ENCODE peak calls at places on chromosome 17, in nine cellular contexts. X, M, G, C, H, T, Q, P and F are unnamed samples.

GRCh38 chr17:43410557-43411368 is 12.0 kb downstream of the ARL4D start:
- DNase-seq in P (no peak), T (no peak), H (no peak), G (no peak), M (peak; percentile 50), C (no peak), X (no peak), Q (no peak), F (no peak)

GRCh38 chr17:82497483-82498405 is 21.8 kb upstream of the FOXK2 start:
- DNase-seq in C (peak; percentile 76), M (peak; percentile 67), T (peak; percentile 27), X (peak; percentile 35), H (no peak), G (peak; percentile 59), P (no peak), Q (peak; percentile 56), F (peak; percentile 73)

GRCh38 chr17:1647802-1648581 is 1.7 kb downstream of the RILP start:
- DNase-seq in Q (no peak), X (no peak), P (no peak), C (peak; percentile 69), G (peak; percentile 83), H (peak; percentile 12), M (peak; percentile 49), T (peak; percentile 37), F (no peak)

GRCh38 chr17:57555636-57556175 is 189.4 kb downstream of the CCDC182 start:
- DNase-seq in C (no peak), H (no peak), X (no peak), T (peak; percentile 28), Q (no peak), P (no peak), G (no peak), M (no peak), F (peak; percentile 53)

GRCh38 chr17:36149296-36149820 is 27.1 kb downstream of the TBC1D3B start:
- DNase-seq in P (no peak), G (no peak), M (peak; percentile 71), T (no peak), C (no peak), X (peak; percentile 31), Q (no peak), H (no peak), F (no peak)

GRCh38 chr17:40952169-40952568 is 14.6 kb downstream of the KRT39 start:
- DNase-seq in C (no peak), X (no peak), Q (no peak), H (no peak), G (no peak), P (no peak), T (no peak), M (no peak), F (no peak)

GRCh38 chr17:50133769-50134099 is 3.8 kb upstream of the SAMD14 start:
- DNase-seq in X (no peak), Q (no peak), M (peak; percentile 39), P (no peak), H (no peak), T (no peak), C (no peak), G (peak; percentile 46), F (no peak)

GRCh38 chr17:79323556-79323955 is 248.9 kb downstream of the ENGASE start:
- DNase-seq in T (no peak), X (no peak), M (no peak), C (no peak), G (no peak), H (no peak), P (no peak), Q (no peak), F (no peak)

GRCh38 chr17:2965621-2966275 is 97.7 kb downstream of the OR1D5 start:
- DNase-seq in G (no peak), H (peak; percentile 38), C (no peak), T (peak; percentile 71), Q (no peak), M (peak; percentile 85), X (peak; percentile 56), P (peak; percentile 72), F (no peak)

GRCh38 chr17:79915850-79916430 is 76.7 kb upstream of the CBX4 start:
- DNase-seq in C (peak; percentile 63), M (peak; percentile 55), Q (no peak), X (peak; percentile 91), H (peak; percentile 72), T (peak; percentile 80), P (no peak), G (peak; percentile 77), F (peak; percentile 51)

GRCh38 chr17:50331085-50331791 is 14.7 kb upstream of the XYLT2 start:
- DNase-seq in X (no peak), M (peak; percentile 93), Q (no peak), G (no peak), H (no peak), T (peak; percentile 97), P (no peak), C (no peak), F (no peak)

GRCh38 chr17:8499614-8500013 is 63.9 kb downstream of the NDEL1 start:
- DNase-seq in C (no peak), T (no peak), X (no peak), H (no peak), G (no peak), P (no peak), Q (no peak), M (no peak), F (no peak)

GRCh38 chr17:4592240-4593005 is 8.1 kb downstream of the SMTNL2 start:
- DNase-seq in H (no peak), G (no peak), C (no peak), M (no peak), X (no peak), Q (no peak), P (no peak), T (no peak), F (no peak)

GRCh38 chr17:73901249-73901648 is 257.0 kb upstream of the SDK2 start:
- DNase-seq in C (no peak), P (no peak), H (no peak), Q (no peak), T (no peak), M (no peak), X (no peak), G (no peak), F (no peak)

GRCh38 chr17:44502598-44503079 is 567 bp downstream of the GPATCH8 start:
- DNase-seq in T (peak; percentile 38), G (no peak), C (peak; percentile 16), M (peak; percentile 48), Q (no peak), X (peak; percentile 34), H (no peak), P (no peak), F (peak; percentile 21)

GRCh38 chr17:21021208-21021803 is 21.5 kb downstream of the USP22 start:
- DNase-seq in G (no peak), X (no peak), C (no peak), M (no peak), Q (no peak), H (no peak), T (no peak), P (no peak), F (no peak)
- TF ChIP-seq EZH2phosphoT487 in G (no peak), X (no peak), C (no peak), M (no peak), Q (no peak), H (no peak), T (no peak), P (no peak), F (no peak)

DNA sequence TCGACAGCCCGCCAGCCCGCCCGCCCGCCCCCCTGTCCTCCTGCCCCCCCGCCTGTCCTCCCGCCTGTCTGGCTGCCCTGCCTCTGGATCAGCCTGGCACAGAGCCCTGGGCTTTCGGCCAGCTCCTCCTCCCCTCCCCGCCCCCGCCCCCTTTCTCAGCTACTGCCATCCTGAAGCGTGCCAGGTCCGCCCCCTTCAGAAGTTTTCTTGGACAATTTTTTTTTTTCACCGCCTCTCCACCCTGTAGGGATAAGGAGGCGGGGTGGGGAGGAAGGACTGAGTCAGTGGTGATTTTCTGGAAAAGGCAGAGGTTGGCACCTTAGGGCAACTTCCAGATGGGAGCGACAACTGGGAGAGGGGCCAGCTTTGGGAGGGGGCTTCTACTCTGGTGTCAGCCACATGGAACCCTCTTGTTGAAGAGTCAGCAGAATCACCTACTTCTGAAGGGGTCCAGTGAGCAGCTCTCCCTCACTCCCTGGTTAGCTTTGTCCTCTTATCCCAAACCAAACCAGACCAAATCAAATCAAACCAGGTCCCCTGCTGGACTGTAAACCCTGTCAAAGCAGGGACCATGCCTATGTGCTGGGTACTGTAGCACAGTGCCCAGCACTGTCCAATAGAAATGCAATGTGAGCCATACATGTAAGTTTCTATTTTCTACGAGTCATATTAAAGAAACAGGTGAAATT is 19.7 kb downstream of the IGF2BP1 start:
- DNase-seq in X (peak; percentile 85), P (peak; percentile 73), M (peak; percentile 90), H (peak; percentile 76), G (no peak), Q (no peak), C (no peak), T (peak; percentile 89), F (no peak)
- H3K4me1 ChIP-seq in X (peaks cover 91% of the 10 kb centered on the region), P (peaks cover 10% of the 10 kb centered on the region), M (peaks cover 28% of the 10 kb centered on the region), H (peaks cover 29% of the 10 kb centered on the region), G (peaks cover 81% of the 10 kb centered on the region), Q (no peaks in the 10 kb centered on the region), C (peaks cover 82% of the 10 kb centered on the region), T (peaks cover 12% of the 10 kb centered on the region), F (no peaks in the 10 kb centered on the region)

GRCh38 chr17:66214893-66215528 is 14.2 kb downstream of the APOH start:
- DNase-seq in C (no peak), G (no peak), H (no peak), X (no peak), T (no peak), M (no peak), P (no peak), Q (no peak), F (no peak)
- TF ChIP-seq EZH2phosphoT487 in C (no peak), G (no peak), H (no peak), X (no peak), T (no peak), M (no peak), P (no peak), Q (no peak), F (no peak)

DNA sequence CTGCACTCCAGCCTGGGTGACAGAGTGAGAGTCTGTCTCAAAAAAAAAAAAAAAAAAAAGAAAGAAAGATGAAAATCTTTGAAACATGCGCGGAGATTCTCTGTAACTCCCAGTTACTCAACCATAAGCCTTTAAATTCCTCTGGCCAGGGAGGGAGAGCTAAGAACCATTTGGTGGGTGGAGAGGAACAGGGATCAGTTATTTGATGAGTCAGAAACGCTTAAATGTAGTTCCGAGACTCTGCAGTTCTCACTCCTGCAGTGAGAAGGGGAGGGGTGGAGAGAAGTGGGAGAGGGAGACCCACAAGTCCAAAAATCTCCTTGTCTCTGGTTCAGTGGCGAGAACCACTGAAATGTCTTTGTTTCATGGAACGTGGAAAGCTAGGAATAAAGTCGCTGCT is 266.7 kb downstream of the SOX9 start:
- DNase-seq in C (no peak), X (peak; percentile 57), M (peak; percentile 86), P (no peak), T (peak; percentile 91), Q (no peak), G (no peak), H (peak; percentile 77), F (no peak)
- H3K4me1 ChIP-seq in C (peaks cover 15% of the 10 kb centered on the region), X (peaks cover 14% of the 10 kb centered on the region), M (peaks cover 41% of the 10 kb centered on the region), P (peaks cover 56% of the 10 kb centered on the region), T (peaks cover 69% of the 10 kb centered on the region), Q (peaks cover 44% of the 10 kb centered on the region), G (peaks cover 23% of the 10 kb centered on the region), H (peaks cover 95% of the 10 kb centered on the region), F (no peaks in the 10 kb centered on the region)

GRCh38 chr17:11446316-11446715 is 152.0 kb upstream of the DNAH9 start:
- DNase-seq in P (no peak), X (no peak), G (no peak), H (no peak), Q (no peak), T (no peak), C (no peak), M (no peak), F (no peak)
- TF ChIP-seq EZH2phosphoT487 in P (no peak), X (no peak), G (no peak), H (no peak), Q (no peak), T (no peak), C (no peak), M (no peak), F (no peak)